ENCODE peak calls at places on chromosome 22, in ten cellular contexts. One of them, this sample, is unnamed.

GRCh38 chr22:50416996-50417395 is 57.8 kb downstream of the SBF1 start:
- DNase-seq in cardiac fibroblast: no peak
- DNase-seq in body of pancreas: no peak
- DNase-seq in fibroblast of lung: no peak
- DNase-seq in AG09309: no peak
- DNase-seq in fibroblast of mammary gland: no peak
- DNase-seq in RWPE2: no peak
- DNase-seq in cardiac muscle cell: no peak
- DNase-seq in sigmoid colon: no peak
- DNase-seq in fibroblast of the aortic adventitia: no peak
- DNase-seq in this sample: no peak

GRCh38 chr22:19098157-19098556 is 24.1 kb downstream of the DGCR2 start:
- DNase-seq in cardiac fibroblast: no peak
- DNase-seq in body of pancreas: peak; percentile 88
- DNase-seq in fibroblast of lung: no peak
- DNase-seq in AG09309: no peak
- DNase-seq in fibroblast of mammary gland: no peak
- DNase-seq in RWPE2: no peak
- DNase-seq in cardiac muscle cell: no peak
- DNase-seq in sigmoid colon: peak; percentile 22
- DNase-seq in fibroblast of the aortic adventitia: no peak
- DNase-seq in this sample: no peak

GRCh38 chr22:32326647-32327046 is 31.0 kb upstream of the RFPL3 start:
- DNase-seq in cardiac fibroblast: no peak
- DNase-seq in body of pancreas: no peak
- DNase-seq in fibroblast of lung: no peak
- DNase-seq in AG09309: no peak
- DNase-seq in fibroblast of mammary gland: no peak
- DNase-seq in RWPE2: no peak
- DNase-seq in cardiac muscle cell: no peak
- DNase-seq in sigmoid colon: no peak
- DNase-seq in fibroblast of the aortic adventitia: no peak
- DNase-seq in this sample: no peak

GRCh38 chr22:46574993-46575914 is 37.8 kb upstream of the CELSR1 start:
- DNase-seq in cardiac fibroblast: peak; percentile 43
- DNase-seq in body of pancreas: peak; percentile 80
- DNase-seq in fibroblast of lung: no peak
- DNase-seq in AG09309: no peak
- DNase-seq in fibroblast of mammary gland: no peak
- DNase-seq in RWPE2: peak; percentile 48
- DNase-seq in cardiac muscle cell: peak; percentile 43
- DNase-seq in sigmoid colon: peak; percentile 65
- DNase-seq in fibroblast of the aortic adventitia: no peak
- DNase-seq in this sample: no peak

GRCh38 chr22:18110194-18110943 is at the start of gene TUBA8:
- DNase-seq in cardiac fibroblast: peak; percentile 31
- DNase-seq in body of pancreas: peak; percentile 66
- DNase-seq in fibroblast of lung: peak; percentile 20
- DNase-seq in AG09309: no peak
- DNase-seq in fibroblast of mammary gland: no peak
- DNase-seq in RWPE2: no peak
- DNase-seq in cardiac muscle cell: peak; percentile 66
- DNase-seq in sigmoid colon: no peak
- DNase-seq in fibroblast of the aortic adventitia: peak; percentile 13
- DNase-seq in this sample: peak; percentile 24

GRCh38 chr22:39488563-39489083 is 13.5 kb upstream of the MIEF1 start:
- DNase-seq in cardiac fibroblast: no peak
- DNase-seq in body of pancreas: no peak
- DNase-seq in fibroblast of lung: no peak
- DNase-seq in AG09309: no peak
- DNase-seq in fibroblast of mammary gland: no peak
- DNase-seq in RWPE2: no peak
- DNase-seq in cardiac muscle cell: no peak
- DNase-seq in sigmoid colon: peak; percentile 58
- DNase-seq in fibroblast of the aortic adventitia: no peak
- DNase-seq in this sample: no peak

GRCh38 chr22:25452116-25452700 is 112.3 kb upstream of the GRK3 start:
- DNase-seq in cardiac fibroblast: peak; percentile 51
- DNase-seq in body of pancreas: no peak
- DNase-seq in fibroblast of lung: peak; percentile 26
- DNase-seq in AG09309: no peak
- DNase-seq in fibroblast of mammary gland: peak; percentile 15
- DNase-seq in RWPE2: no peak
- DNase-seq in cardiac muscle cell: no peak
- DNase-seq in sigmoid colon: no peak
- DNase-seq in fibroblast of the aortic adventitia: peak; percentile 74
- DNase-seq in this sample: no peak

GRCh38 chr22:36762687-36763260 is 13.1 kb downstream of the IFT27 start:
- DNase-seq in cardiac fibroblast: peak; percentile 62
- DNase-seq in body of pancreas: no peak
- DNase-seq in fibroblast of lung: peak; percentile 76
- DNase-seq in AG09309: no peak
- DNase-seq in fibroblast of mammary gland: peak; percentile 18
- DNase-seq in RWPE2: peak; percentile 25
- DNase-seq in cardiac muscle cell: no peak
- DNase-seq in sigmoid colon: peak; percentile 95
- DNase-seq in fibroblast of the aortic adventitia: peak; percentile 36
- DNase-seq in this sample: no peak

GRCh38 chr22:49996532-49997220 is 15.9 kb downstream of the IL17REL start:
- DNase-seq in cardiac fibroblast: no peak
- DNase-seq in body of pancreas: peak; percentile 3
- DNase-seq in fibroblast of lung: no peak
- DNase-seq in AG09309: no peak
- DNase-seq in fibroblast of mammary gland: no peak
- DNase-seq in RWPE2: no peak
- DNase-seq in cardiac muscle cell: no peak
- DNase-seq in sigmoid colon: peak; percentile 60
- DNase-seq in fibroblast of the aortic adventitia: no peak
- DNase-seq in this sample: no peak

GRCh38 chr22:19113429-19113828 is 8.8 kb downstream of the DGCR2 start:
- DNase-seq in cardiac fibroblast: no peak
- DNase-seq in body of pancreas: no peak
- DNase-seq in fibroblast of lung: no peak
- DNase-seq in AG09309: no peak
- DNase-seq in fibroblast of mammary gland: no peak
- DNase-seq in RWPE2: no peak
- DNase-seq in cardiac muscle cell: no peak
- DNase-seq in sigmoid colon: no peak
- DNase-seq in fibroblast of the aortic adventitia: no peak
- DNase-seq in this sample: no peak

GRCh38 chr22:40853961-40854360 is 2.5 kb downstream of the ST13 start:
- DNase-seq in cardiac fibroblast: no peak
- DNase-seq in body of pancreas: no peak
- DNase-seq in fibroblast of lung: peak; percentile 15
- DNase-seq in AG09309: no peak
- DNase-seq in fibroblast of mammary gland: peak; percentile 40
- DNase-seq in RWPE2: no peak
- DNase-seq in cardiac muscle cell: no peak
- DNase-seq in sigmoid colon: no peak
- DNase-seq in fibroblast of the aortic adventitia: no peak
- DNase-seq in this sample: peak; percentile 29

GRCh38 chr22:40855960-40856512 is 403 bp downstream of the ST13 start:
- DNase-seq in cardiac fibroblast: peak; percentile 46
- DNase-seq in body of pancreas: no peak
- DNase-seq in fibroblast of lung: peak; percentile 29
- DNase-seq in AG09309: no peak
- DNase-seq in fibroblast of mammary gland: peak; percentile 24
- DNase-seq in RWPE2: no peak
- DNase-seq in cardiac muscle cell: peak; percentile 43
- DNase-seq in sigmoid colon: peak; percentile 69
- DNase-seq in fibroblast of the aortic adventitia: peak; percentile 28
- DNase-seq in this sample: peak; percentile 51

GRCh38 chr22:40857309-40857851 is 432 bp downstream of the XPNPEP3 start:
- DNase-seq in cardiac fibroblast: peak; percentile 20
- DNase-seq in body of pancreas: no peak
- DNase-seq in fibroblast of lung: peak; percentile 2
- DNase-seq in AG09309: no peak
- DNase-seq in fibroblast of mammary gland: no peak
- DNase-seq in RWPE2: no peak
- DNase-seq in cardiac muscle cell: no peak
- DNase-seq in sigmoid colon: no peak
- DNase-seq in fibroblast of the aortic adventitia: peak; percentile 7
- DNase-seq in this sample: peak; percentile 29

GRCh38 chr22:40855104-40855959 is 1.1 kb downstream of the ST13 start:
- DNase-seq in cardiac fibroblast: peak; percentile 58
- DNase-seq in body of pancreas: no peak
- DNase-seq in fibroblast of lung: peak; percentile 29
- DNase-seq in AG09309: no peak
- DNase-seq in fibroblast of mammary gland: peak; percentile 63
- DNase-seq in RWPE2: no peak
- DNase-seq in cardiac muscle cell: no peak
- DNase-seq in sigmoid colon: no peak
- DNase-seq in fibroblast of the aortic adventitia: peak; percentile 36
- DNase-seq in this sample: peak; percentile 63

GRCh38 chr22:40856513-40857308 is at the start of the genes ST13 and XPNPEP3:
- DNase-seq in cardiac fibroblast: peak; percentile 97
- DNase-seq in body of pancreas: peak; percentile 98
- DNase-seq in fibroblast of lung: peak; percentile 96
- DNase-seq in AG09309: peak; percentile 87
- DNase-seq in fibroblast of mammary gland: peak; percentile 96
- DNase-seq in RWPE2: peak; percentile 96
- DNase-seq in cardiac muscle cell: peak; percentile 96
- DNase-seq in sigmoid colon: peak; percentile 99
- DNase-seq in fibroblast of the aortic adventitia: peak; percentile 97
- DNase-seq in this sample: peak; percentile 98
- TF ChIP-seq CTCF in cardiac fibroblast: no peak
- TF ChIP-seq CTCF in body of pancreas: no peak
- TF ChIP-seq CTCF in fibroblast of lung: no peak
- TF ChIP-seq CTCF in AG09309: peak; percentile 21
- TF ChIP-seq CTCF in fibroblast of mammary gland: peak; percentile 7
- TF ChIP-seq CTCF in RWPE2: no peak
- TF ChIP-seq CTCF in cardiac muscle cell: peak; percentile 19
- TF ChIP-seq CTCF in sigmoid colon: no peak
- TF ChIP-seq CTCF in fibroblast of the aortic adventitia: peak; percentile 25
- TF ChIP-seq CTCF in this sample: peak; percentile 28

DNA sequence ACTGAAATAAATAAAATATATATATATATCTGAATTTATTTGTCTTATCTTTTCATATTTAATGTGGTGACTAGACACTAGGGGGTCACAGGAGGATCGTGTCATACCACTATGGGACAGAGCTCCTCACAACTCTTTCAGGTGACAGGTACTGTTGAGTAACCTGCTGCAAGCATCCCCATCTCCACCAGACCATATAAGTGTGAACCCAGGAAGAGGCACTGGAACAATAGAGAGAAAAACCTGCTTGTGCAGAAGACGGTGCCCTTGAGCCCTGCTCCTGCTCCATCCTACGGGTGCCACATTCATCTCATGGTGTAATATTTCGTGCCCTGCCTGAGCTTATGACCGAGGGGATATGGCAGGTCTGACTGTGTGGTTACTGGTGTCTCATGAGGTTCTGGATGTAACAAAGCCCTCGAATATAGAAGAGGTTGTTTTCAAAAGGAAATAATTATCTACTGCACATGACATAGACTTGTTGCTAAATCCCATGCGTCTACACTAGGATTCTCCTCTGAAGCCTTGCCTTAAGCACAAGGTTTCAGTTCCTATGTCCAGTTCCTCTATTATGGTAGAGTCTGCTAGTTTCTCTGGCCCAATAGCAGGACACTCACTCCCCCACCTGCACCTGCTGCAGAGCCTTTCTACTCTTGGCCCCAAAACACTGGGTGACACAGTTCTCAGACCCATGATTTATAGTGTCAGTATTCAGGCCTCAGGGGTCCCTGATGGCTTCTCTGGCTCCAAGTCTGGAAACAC is 70.4 kb downstream of the GGTLC2 start:
- DNase-seq in cardiac fibroblast: no peak
- DNase-seq in body of pancreas: no peak
- DNase-seq in fibroblast of lung: no peak
- DNase-seq in AG09309: no peak
- DNase-seq in fibroblast of mammary gland: no peak
- DNase-seq in RWPE2: no peak
- DNase-seq in cardiac muscle cell: no peak
- DNase-seq in sigmoid colon: no peak
- DNase-seq in fibroblast of the aortic adventitia: no peak
- DNase-seq in this sample: no peak
- H3K4me3 ChIP-seq in cardiac fibroblast: no peak overlapping the region
- H3K4me3 ChIP-seq in body of pancreas: no peak overlapping the region
- H3K4me3 ChIP-seq in fibroblast of lung: no peak overlapping the region
- H3K4me3 ChIP-seq in AG09309: no peak overlapping the region
- H3K4me3 ChIP-seq in fibroblast of mammary gland: no peak overlapping the region
- H3K4me3 ChIP-seq in RWPE2: no peak overlapping the region
- H3K4me3 ChIP-seq in cardiac muscle cell: no peak overlapping the region
- H3K4me3 ChIP-seq in sigmoid colon: no peak overlapping the region
- H3K4me3 ChIP-seq in fibroblast of the aortic adventitia: no peak overlapping the region
- H3K4me3 ChIP-seq in this sample: no peak overlapping the region

GRCh38 chr22:27329966-27330645 is 471.4 kb downstream of the MN1 start:
- DNase-seq in cardiac fibroblast: no peak
- DNase-seq in body of pancreas: no peak
- DNase-seq in fibroblast of lung: no peak
- DNase-seq in AG09309: no peak
- DNase-seq in fibroblast of mammary gland: no peak
- DNase-seq in RWPE2: no peak
- DNase-seq in cardiac muscle cell: no peak
- DNase-seq in sigmoid colon: no peak
- DNase-seq in fibroblast of the aortic adventitia: no peak
- DNase-seq in this sample: no peak

GRCh38 chr22:27327981-27328721 is 473.4 kb downstream of the MN1 start:
- DNase-seq in cardiac fibroblast: no peak
- DNase-seq in body of pancreas: no peak
- DNase-seq in fibroblast of lung: no peak
- DNase-seq in AG09309: no peak
- DNase-seq in fibroblast of mammary gland: no peak
- DNase-seq in RWPE2: no peak
- DNase-seq in cardiac muscle cell: no peak
- DNase-seq in sigmoid colon: no peak
- DNase-seq in fibroblast of the aortic adventitia: no peak
- DNase-seq in this sample: no peak

GRCh38 chr22:27335102-27335660 is 466.4 kb downstream of the MN1 start:
- DNase-seq in cardiac fibroblast: no peak
- DNase-seq in body of pancreas: no peak
- DNase-seq in fibroblast of lung: no peak
- DNase-seq in AG09309: no peak
- DNase-seq in fibroblast of mammary gland: no peak
- DNase-seq in RWPE2: no peak
- DNase-seq in cardiac muscle cell: no peak
- DNase-seq in sigmoid colon: no peak
- DNase-seq in fibroblast of the aortic adventitia: no peak
- DNase-seq in this sample: no peak

GRCh38 chr22:27329471-27329870 is 472.1 kb downstream of the MN1 start:
- DNase-seq in cardiac fibroblast: no peak
- DNase-seq in body of pancreas: no peak
- DNase-seq in fibroblast of lung: no peak
- DNase-seq in AG09309: no peak
- DNase-seq in fibroblast of mammary gland: no peak
- DNase-seq in RWPE2: no peak
- DNase-seq in cardiac muscle cell: peak; percentile 36
- DNase-seq in sigmoid colon: no peak
- DNase-seq in fibroblast of the aortic adventitia: no peak
- DNase-seq in this sample: no peak

GRCh38 chr22:27331526-27332281 is 469.9 kb downstream of the MN1 start:
- DNase-seq in cardiac fibroblast: peak; percentile 88
- DNase-seq in body of pancreas: peak; percentile 82
- DNase-seq in fibroblast of lung: peak; percentile 47
- DNase-seq in AG09309: peak; percentile 21
- DNase-seq in fibroblast of mammary gland: peak; percentile 28
- DNase-seq in RWPE2: no peak
- DNase-seq in cardiac muscle cell: peak; percentile 66
- DNase-seq in sigmoid colon: peak; percentile 74
- DNase-seq in fibroblast of the aortic adventitia: peak; percentile 46
- DNase-seq in this sample: peak; percentile 86
- TF ChIP-seq CTCF in cardiac fibroblast: peak; percentile 61
- TF ChIP-seq CTCF in body of pancreas: peak; percentile 32
- TF ChIP-seq CTCF in fibroblast of lung: no peak
- TF ChIP-seq CTCF in AG09309: peak; percentile 58
- TF ChIP-seq CTCF in fibroblast of mammary gland: peak; percentile 32
- TF ChIP-seq CTCF in RWPE2: peak; percentile 27
- TF ChIP-seq CTCF in cardiac muscle cell: peak; percentile 65
- TF ChIP-seq CTCF in sigmoid colon: peak; percentile 4
- TF ChIP-seq CTCF in fibroblast of the aortic adventitia: peak; percentile 43
- TF ChIP-seq CTCF in this sample: peak; percentile 69

GRCh38 chr22:48944756-48945620 is 882.7 kb downstream of the BRD1 start:
- DNase-seq in cardiac fibroblast: no peak
- DNase-seq in body of pancreas: no peak
- DNase-seq in fibroblast of lung: no peak
- DNase-seq in AG09309: no peak
- DNase-seq in fibroblast of mammary gland: no peak
- DNase-seq in RWPE2: no peak
- DNase-seq in cardiac muscle cell: no peak
- DNase-seq in sigmoid colon: peak; percentile 50
- DNase-seq in fibroblast of the aortic adventitia: no peak
- DNase-seq in this sample: no peak
- H3K4me3 ChIP-seq in cardiac fibroblast: no peak overlapping the region
- H3K4me3 ChIP-seq in body of pancreas: no peak overlapping the region
- H3K4me3 ChIP-seq in fibroblast of lung: no peak overlapping the region
- H3K4me3 ChIP-seq in AG09309: no peak overlapping the region
- H3K4me3 ChIP-seq in fibroblast of mammary gland: no peak overlapping the region
- H3K4me3 ChIP-seq in RWPE2: no peak overlapping the region
- H3K4me3 ChIP-seq in cardiac muscle cell: no peak overlapping the region
- H3K4me3 ChIP-seq in sigmoid colon: no peak overlapping the region
- H3K4me3 ChIP-seq in fibroblast of the aortic adventitia: no peak overlapping the region
- H3K4me3 ChIP-seq in this sample: no peak overlapping the region

This sample was measured in choroid plexus epithelial cell.